ENCODE peak calls at places on chromosome X, in five cellular contexts. One of them, this sample, is unnamed.

GRCh38 chrX:110657073-110657472 is 138.5 kb downstream of the CHRDL1 start:
- DNase-seq in NCI-H2107: no peak
- DNase-seq in NT2/D1: peak
- DNase-seq in activated gamma-delta T cell treated with anti-CD3 and anti-CD28 coated beads, Interleukin-2, amount 50 U/mL, for 16 hours: no peak
- DNase-seq in naive thymus-derived CD8-positive, alpha-beta T cell: no peak
- DNase-seq in this sample: no peak

GRCh38 chrX:4118666-4119530 is 405.4 kb upstream of the PRKX start:
- DNase-seq in NCI-H2107: no peak
- DNase-seq in NT2/D1: no peak
- DNase-seq in naive thymus-derived CD8-positive, alpha-beta T cell: no peak
- DNase-seq in activated gamma-delta T cell treated with anti-CD3 and anti-CD28 coated beads, Interleukin-2, amount 50 U/mL, for 16 hours: no peak
- DNase-seq in this sample: no peak

GRCh38 chrX:5449323-5449722 is 779.3 kb downstream of the NLGN4X start:
- DNase-seq in NT2/D1: no peak
- DNase-seq in naive thymus-derived CD8-positive, alpha-beta T cell: no peak
- DNase-seq in NCI-H2107: no peak
- DNase-seq in activated gamma-delta T cell treated with anti-CD3 and anti-CD28 coated beads, Interleukin-2, amount 50 U/mL, for 16 hours: no peak
- DNase-seq in this sample: no peak

GRCh38 chrX:40448793-40449192 is 132.0 kb upstream of the ATP6AP2 start:
- DNase-seq in NCI-H2107: no peak
- DNase-seq in activated gamma-delta T cell treated with anti-CD3 and anti-CD28 coated beads, Interleukin-2, amount 50 U/mL, for 16 hours: no peak
- DNase-seq in naive thymus-derived CD8-positive, alpha-beta T cell: no peak
- DNase-seq in NT2/D1: no peak
- DNase-seq in this sample: no peak

GRCh38 chrX:30302957-30303356 is 6.2 kb downstream of the NR0B1 start:
- DNase-seq in activated gamma-delta T cell treated with anti-CD3 and anti-CD28 coated beads, Interleukin-2, amount 50 U/mL, for 16 hours: no peak
- DNase-seq in NCI-H2107: no peak
- DNase-seq in naive thymus-derived CD8-positive, alpha-beta T cell: no peak
- DNase-seq in NT2/D1: no peak
- DNase-seq in this sample: no peak

GRCh38 chrX:72180539-72180938 is 1.0 kb upstream of the PIN4 start:
- DNase-seq in NCI-H2107: no peak
- DNase-seq in NT2/D1: no peak
- DNase-seq in naive thymus-derived CD8-positive, alpha-beta T cell: no peak
- DNase-seq in activated gamma-delta T cell treated with anti-CD3 and anti-CD28 coated beads, Interleukin-2, amount 50 U/mL, for 16 hours: no peak
- DNase-seq in this sample: no peak

GRCh38 chrX:99172958-99173357 is 1237.1 kb downstream of the PCDH19 start:
- DNase-seq in activated gamma-delta T cell treated with anti-CD3 and anti-CD28 coated beads, Interleukin-2, amount 50 U/mL, for 16 hours: no peak
- DNase-seq in NT2/D1: no peak
- DNase-seq in naive thymus-derived CD8-positive, alpha-beta T cell: no peak
- DNase-seq in NCI-H2107: no peak
- DNase-seq in this sample: no peak

GRCh38 chrX:39559229-39559628 is 538.5 kb downstream of the BCOR start:
- DNase-seq in activated gamma-delta T cell treated with anti-CD3 and anti-CD28 coated beads, Interleukin-2, amount 50 U/mL, for 16 hours: no peak
- DNase-seq in naive thymus-derived CD8-positive, alpha-beta T cell: no peak
- DNase-seq in NCI-H2107: no peak
- DNase-seq in NT2/D1: no peak
- DNase-seq in this sample: no peak

GRCh38 chrX:132631579-132632232 is 142.9 kb upstream of the MBNL3 start:
- DNase-seq in naive thymus-derived CD8-positive, alpha-beta T cell: peak
- DNase-seq in activated gamma-delta T cell treated with anti-CD3 and anti-CD28 coated beads, Interleukin-2, amount 50 U/mL, for 16 hours: no peak
- DNase-seq in NT2/D1: no peak
- DNase-seq in NCI-H2107: peak
- DNase-seq in this sample: peak

GRCh38 chrX:63330681-63331080 is 20.5 kb downstream of the SPIN4 start:
- DNase-seq in activated gamma-delta T cell treated with anti-CD3 and anti-CD28 coated beads, Interleukin-2, amount 50 U/mL, for 16 hours: no peak
- DNase-seq in NCI-H2107: no peak
- DNase-seq in naive thymus-derived CD8-positive, alpha-beta T cell: no peak
- DNase-seq in NT2/D1: no peak
- DNase-seq in this sample: no peak

GRCh38 chrX:21655901-21656586 is 2.1 kb downstream of the KLHL34 start:
- DNase-seq in NT2/D1: no peak
- DNase-seq in NCI-H2107: no peak
- DNase-seq in naive thymus-derived CD8-positive, alpha-beta T cell: no peak
- DNase-seq in activated gamma-delta T cell treated with anti-CD3 and anti-CD28 coated beads, Interleukin-2, amount 50 U/mL, for 16 hours: no peak
- DNase-seq in this sample: no peak

GRCh38 chrX:7069556-7069955 is 78.0 kb upstream of the STS start:
- DNase-seq in NCI-H2107: no peak
- DNase-seq in naive thymus-derived CD8-positive, alpha-beta T cell: no peak
- DNase-seq in activated gamma-delta T cell treated with anti-CD3 and anti-CD28 coated beads, Interleukin-2, amount 50 U/mL, for 16 hours: no peak
- DNase-seq in NT2/D1: no peak
- DNase-seq in this sample: no peak